ENCODE peak calls at places on chromosomes 13 and 19, in eight cellular contexts. K is H9, P is A673, L is fibroblast of lung, E is suprapubic skin, G is cardiac muscle cell, H is lung, Z is OCI-LY7. D is an unnamed sample.

GRCh38 chr19:9940778-9941177 is 4.5 kb upstream of the OLFM2 start:
- DNase-seq in K (no peak), P (no peak), L (no peak), E (no peak), G (no peak), H (no peak), Z (no peak), D (no peak)

GRCh38 chr13:113666324-113666660 is 727 bp upstream of the GRK1 start:
- DNase-seq in K (no peak), P (no peak), L (no peak), E (peak; percentile 42), G (no peak), H (no peak), Z (no peak), D (no peak)

GRCh38 chr19:17451820-17452219 is 3.4 kb upstream of the TMEM221 start:
- DNase-seq in K (no peak), P (no peak), L (no peak), E (no peak), G (no peak), H (no peak), Z (no peak), D (no peak)

GRCh38 chr19:50555033-50555432 is 13.2 kb downstream of the LRRC4B start:
- DNase-seq in K (no peak), P (no peak), L (no peak), E (no peak), G (no peak), H (no peak), Z (no peak), D (no peak)

GRCh38 chr13:52428295-52428694 is 22.1 kb downstream of the VPS36 start:
- DNase-seq in K (no peak), P (no peak), L (no peak), E (no peak), G (peak; percentile 48), H (no peak), Z (no peak), D (no peak)

GRCh38 chr13:40350283-40350992 is 316.0 kb downstream of the FOXO1 start:
- DNase-seq in K (no peak), P (no peak), L (peak; percentile 90), E (no peak), G (peak; percentile 64), H (no peak), Z (no peak), D (no peak)

GRCh38 chr13:39148513-39148961 is 110.3 kb downstream of the NHLRC3 start:
- DNase-seq in K (no peak), P (peak; percentile 96), L (peak; percentile 68), E (peak; percentile 60), G (peak; percentile 90), H (no peak), Z (no peak), D (no peak)

GRCh38 chr13:40145139-40145538 is 489.7 kb downstream of the COG6 start:
- DNase-seq in K (no peak), P (no peak), L (no peak), E (no peak), G (no peak), H (no peak), Z (no peak), D (no peak)

GRCh38 chr19:12667903-12668302 is 1.3 kb downstream of the WDR83 start:
- DNase-seq in K (no peak), P (no peak), L (no peak), E (peak; percentile 52), G (no peak), H (no peak), Z (no peak), D (no peak)

DNA sequence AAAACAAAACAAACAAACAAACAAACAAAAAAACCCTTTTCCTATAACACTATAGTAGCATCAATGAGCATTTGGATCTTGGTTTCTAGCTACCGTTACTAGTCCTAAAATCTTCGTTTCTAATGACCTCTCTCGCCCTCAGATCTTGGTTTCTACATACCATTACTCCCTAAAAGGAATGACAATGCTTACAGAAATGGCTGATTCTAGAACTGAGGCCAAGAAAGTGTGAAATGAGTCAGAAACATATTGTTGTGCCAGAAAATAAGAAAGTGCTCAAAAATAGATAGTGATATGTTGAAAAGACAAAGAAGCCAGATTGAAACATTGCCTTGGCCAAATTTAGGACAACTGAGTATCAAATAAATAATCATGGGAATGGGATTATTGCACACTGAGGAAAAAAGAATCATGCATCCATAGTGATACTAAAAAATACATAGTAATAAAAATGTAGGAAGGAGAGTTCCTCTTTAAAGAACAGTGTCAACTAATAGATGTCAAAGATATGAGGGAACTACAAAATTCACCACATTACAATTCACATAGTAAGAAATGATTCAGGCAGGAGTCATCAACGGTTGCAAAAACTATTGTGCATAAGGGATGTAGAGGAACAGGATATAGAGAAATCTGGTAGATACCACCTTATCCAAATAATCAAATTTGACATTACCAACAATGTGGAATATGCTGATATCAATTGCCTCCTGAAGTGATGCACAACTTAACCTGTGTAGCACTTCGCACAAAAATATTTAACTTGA is 386.6 kb downstream of the DIAPH3 start:
- DNase-seq in K (no peak), P (no peak), L (peak; percentile 88), E (no peak), G (peak; percentile 87), H (no peak), Z (no peak), D (no peak)
- H3K4me1 ChIP-seq in K (no peaks in the 10 kb centered on the region), P (peaks cover 42% of the 10 kb centered on the region), L (peaks cover 6% of the 10 kb centered on the region), E (no peaks in the 10 kb centered on the region), G (no peaks in the 10 kb centered on the region), H (no peaks in the 10 kb centered on the region), Z (no peaks in the 10 kb centered on the region), D (peaks cover 4% of the 10 kb centered on the region)

GRCh38 chr19:16338470-16339360 is 14.1 kb downstream of the KLF2 start:
- DNase-seq in K (no peak), P (no peak), L (peak; percentile 87), E (no peak), G (peak; percentile 91), H (no peak), Z (peak; percentile 30), D (peak; percentile 60)
- TF ChIP-seq CTCF in K (no peak), P (no peak), L (no peak), E (peak; percentile 15), G (no peak), H (no peak), Z (no peak), D (peak; percentile 29)

GRCh38 chr19:41327076-41327475 is 17.1 kb downstream of the CCDC97 start:
- DNase-seq in K (no peak), P (no peak), L (no peak), E (no peak), G (no peak), H (no peak), Z (no peak), D (no peak)
- H3K4me1 ChIP-seq in K (peaks cover 12% of the 10 kb centered on the region), P (peaks cover 23% of the 10 kb centered on the region), L (peaks cover 53% of the 10 kb centered on the region), E (peaks cover 75% of the 10 kb centered on the region), G (peaks cover 39% of the 10 kb centered on the region), H (peaks cover 33% of the 10 kb centered on the region), Z (peaks cover 53% of the 10 kb centered on the region), D (peaks cover 52% of the 10 kb centered on the region)

GRCh38 chr13:112575295-112575622 is 12.7 kb downstream of the TUBGCP3 start:
- DNase-seq in K (no peak), P (no peak), L (no peak), E (no peak), G (no peak), H (no peak), Z (no peak), D (no peak)

GRCh38 chr13:112576768-112577167 is 11.2 kb downstream of the TUBGCP3 start:
- DNase-seq in K (no peak), P (no peak), L (no peak), E (no peak), G (no peak), H (no peak), Z (no peak), D (no peak)

GRCh38 chr13:112576191-112576590 is 11.8 kb downstream of the TUBGCP3 start:
- DNase-seq in K (no peak), P (no peak), L (no peak), E (no peak), G (no peak), H (no peak), Z (no peak), D (no peak)

GRCh38 chr13:112574476-112575294 is 13.3 kb downstream of the TUBGCP3 start:
- DNase-seq in K (no peak), P (no peak), L (peak; percentile 4), E (no peak), G (no peak), H (no peak), Z (no peak), D (no peak)

DNA sequence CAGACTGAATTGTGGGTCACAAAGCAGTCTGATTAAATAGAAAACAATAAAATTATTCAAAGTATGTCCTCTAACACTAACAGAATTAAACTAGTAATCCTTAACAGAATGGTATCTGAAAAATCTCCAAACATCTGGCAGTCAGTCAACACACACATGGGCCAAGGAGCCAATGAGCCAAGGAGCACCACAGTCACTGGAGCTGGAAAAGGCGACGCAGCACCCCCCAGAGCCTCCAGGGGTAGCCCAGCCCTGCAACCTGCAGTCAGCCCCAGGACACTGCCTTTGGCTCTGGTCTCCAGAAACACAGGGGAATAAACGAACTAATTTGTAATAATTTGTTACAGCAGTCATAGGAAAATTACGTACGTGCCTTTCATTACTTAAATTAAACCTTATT is 12.3 kb downstream of the TUBGCP3 start:
- DNase-seq in K (peak; percentile 48), P (no peak), L (peak; percentile 9), E (no peak), G (no peak), H (no peak), Z (no peak), D (no peak)
- TF ChIP-seq CTCF in K (peak; percentile 45), P (no peak), L (no peak), E (no peak), G (no peak), H (no peak), Z (no peak), D (no peak)

GRCh38 chr13:90889906-90890305 is 457.6 kb upstream of the MIR17HG start:
- DNase-seq in K (no peak), P (no peak), L (no peak), E (no peak), G (no peak), H (no peak), Z (no peak), D (no peak)

GRCh38 chr13:90890435-90890834 is 457.1 kb upstream of the MIR17HG start:
- DNase-seq in K (no peak), P (no peak), L (no peak), E (no peak), G (no peak), H (no peak), Z (no peak), D (no peak)

GRCh38 chr13:90896022-90896421 is 451.5 kb upstream of the MIR17HG start:
- DNase-seq in K (no peak), P (no peak), L (no peak), E (no peak), G (no peak), H (no peak), Z (no peak), D (no peak)

DNA sequence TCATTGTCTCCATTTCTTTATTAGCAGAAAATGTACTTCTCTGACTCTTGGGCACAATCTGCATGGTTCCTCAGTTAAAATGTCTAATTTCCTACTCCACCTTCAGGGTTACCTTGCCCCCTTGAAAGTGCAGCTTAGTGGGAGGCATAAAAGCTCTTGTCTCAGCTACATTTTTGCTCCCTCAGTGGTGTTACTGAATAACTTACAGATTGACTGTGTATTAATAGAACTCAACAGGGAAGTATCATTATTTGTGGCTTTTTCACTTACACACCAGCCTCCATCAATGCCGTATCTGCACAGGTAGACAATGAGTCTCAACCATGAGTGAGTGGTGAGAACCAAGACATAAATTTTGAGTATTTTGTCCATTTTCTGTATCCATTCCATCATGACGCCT is 456.2 kb upstream of the MIR17HG start:
- DNase-seq in K (no peak), P (no peak), L (no peak), E (no peak), G (no peak), H (no peak), Z (no peak), D (no peak)
- H3K4me1 ChIP-seq in K (no peaks in the 10 kb centered on the region), P (no peaks in the 10 kb centered on the region), L (no peaks in the 10 kb centered on the region), E (no peaks in the 10 kb centered on the region), G (no peaks in the 10 kb centered on the region), H (no peaks in the 10 kb centered on the region), Z (no peaks in the 10 kb centered on the region), D (no peaks in the 10 kb centered on the region)

GRCh38 chr13:98065468-98065867 is 77.4 kb upstream of the FARP1 start:
- DNase-seq in K (no peak), P (no peak), L (no peak), E (no peak), G (no peak), H (no peak), Z (no peak), D (no peak)
- TF ChIP-seq CTCF in K (no peak), P (peak; percentile 13), L (no peak), E (no peak), G (no peak), H (no peak), Z (no peak), D (no peak)